ENCODE peak calls at places on chromosomes 1 and 21, in nine cellular contexts. T is HCT116; V is IMR-90; F is CD8-positive, alpha-beta T cell; E is fibroblast of lung; Y is GM23338; H is H1; A is cardiac muscle cell; G is body of pancreas. P is an unnamed sample. For H3K4me1, the result is how much of the 10 kb centered on the place peaks cover.

GRCh38 chr1:227942716-227943261 is 4.9 kb downstream of the WNT9A start:
- DNase-seq in Y (no peak), E (no peak), A (no peak), G (peak), V (no peak), T (no peak), H (no peak), F (no peak), P (peak)

GRCh38 chr1:66737836-66738235 is 14.4 kb upstream of the DYNLT5 start:
- DNase-seq in F (no peak), T (no peak), E (no peak), V (no peak), A (no peak), Y (no peak), G (no peak), H (no peak), P (no peak)

GRCh38 chr21:35988396-35989140 is 71.8 kb downstream of the SETD4 start:
- DNase-seq in T (no peak), G (no peak), F (no peak), A (no peak), V (no peak), Y (no peak), E (no peak), H (no peak), P (no peak)

GRCh38 chr1:201603613-201604232 is 64.8 kb downstream of the NAV1 start:
- DNase-seq in H (no peak), F (no peak), A (no peak), T (no peak), Y (no peak), E (no peak), V (peak), G (no peak), P (no peak)

GRCh38 chr1:186899577-186899976 is 70.8 kb downstream of the PLA2G4A start:
- DNase-seq in H (no peak), F (no peak), E (no peak), G (no peak), V (no peak), A (no peak), Y (no peak), T (no peak), P (no peak)

GRCh38 chr1:207959141-207959825 is 48.4 kb upstream of the CD34 start:
- DNase-seq in Y (peak), H (no peak), V (peak), A (peak), E (peak), T (no peak), G (peak), F (no peak), P (peak)

GRCh38 chr1:85267313-85267712 is 7.9 kb upstream of the C1orf52 start:
- DNase-seq in V (no peak), H (no peak), Y (no peak), T (no peak), F (no peak), G (no peak), A (no peak), E (no peak), P (no peak)

GRCh38 chr1:117566556-117566955 is 39.3 kb upstream of the TENT5C start:
- DNase-seq in E (no peak), T (no peak), G (no peak), V (no peak), H (no peak), Y (no peak), F (no peak), A (no peak), P (no peak)

GRCh38 chr1:171486048-171486519 is 754 bp downstream of the PRRC2C start:
- DNase-seq in H (no peak), T (peak), V (peak), E (peak), F (peak), G (peak), A (peak), Y (peak), P (peak)

GRCh38 chr1:154115180-154115579 is 39.7 kb downstream of the NUP210L start:
- DNase-seq in E (peak), T (no peak), V (no peak), H (no peak), F (no peak), Y (peak), A (no peak), G (no peak), P (no peak)

GRCh38 chr1:15684468-15685283 is 556 bp downstream of the PLEKHM2 start:
- DNase-seq in T (no peak), H (no peak), V (no peak), E (peak), F (peak), G (peak), A (peak), Y (peak), P (no peak)

GRCh38 chr1:228792601-228793000 is 57.3 kb downstream of the RHOU start:
- DNase-seq in F (no peak), A (peak), Y (no peak), V (no peak), T (no peak), E (no peak), H (no peak), G (no peak), P (no peak)

GRCh38 chr1:7334475-7335035 is 436.5 kb upstream of the VAMP3 start:
- DNase-seq in V (peak), Y (peak), E (peak), T (no peak), H (no peak), G (no peak), A (no peak), F (no peak), P (no peak)

GRCh38 chr1:157734328-157734727 is 33.8 kb upstream of the FCRL3 start:
- DNase-seq in H (no peak), E (no peak), V (no peak), A (peak), F (no peak), Y (no peak), T (no peak), G (no peak), P (no peak)

GRCh38 chr1:194062962-194063361 is 876.5 kb upstream of the B3GALT2 start:
- DNase-seq in G (no peak), Y (no peak), E (no peak), T (no peak), H (no peak), F (no peak), V (no peak), A (no peak), P (no peak)

GRCh38 chr1:186374313-186375151 is 521 bp downstream of the TPR start:
- DNase-seq in Y (peak), H (no peak), F (peak), V (peak), E (peak), G (peak), A (peak), T (peak), P (no peak)

GRCh38 chr1:5109652-5110051 is 455.2 kb downstream of the AJAP1 start:
- DNase-seq in T (no peak), A (no peak), E (no peak), V (no peak), F (no peak), Y (no peak), H (no peak), G (no peak), P (no peak)

GRCh38 chr1:61568460-61569211 is 156.3 kb downstream of the TM2D1 start:
- DNase-seq in F (no peak), E (no peak), T (no peak), V (no peak), A (no peak), G (no peak), Y (no peak), H (no peak), P (no peak)

GRCh38 chr1:107171378-107171777 is 30.5 kb downstream of the NTNG1 start:
- DNase-seq in E (no peak), T (no peak), G (no peak), F (no peak), H (no peak), A (no peak), Y (no peak), V (no peak), P (no peak)

GRCh38 chr1:247646867-247647266 is 32.7 kb downstream of the OR13G1 start:
- DNase-seq in H (no peak), E (no peak), T (no peak), V (no peak), A (no peak), Y (no peak), F (no peak), G (no peak), P (no peak)

GRCh38 chr1:236451796-236452373 is 57.8 kb downstream of the EDARADD start:
- DNase-seq in T (peak), Y (peak), A (peak), F (peak), E (no peak), V (no peak), H (peak), G (peak), P (no peak)

GRCh38 chr1:188689542-188689941 is 1788.1 kb downstream of the BRINP3 start:
- DNase-seq in A (no peak), F (no peak), E (no peak), Y (peak), H (no peak), G (no peak), V (peak), T (peak), P (no peak)

GRCh38 chr1:1213153-1213918 is 617 bp downstream of the TNFRSF4 start:
- DNase-seq in Y (no peak), E (no peak), F (peak), T (no peak), A (no peak), H (no peak), G (no peak), V (no peak), P (no peak)

GRCh38 chr1:11178021-11179015 is 10.8 kb upstream of the ANGPTL7 start:
- DNase-seq in T (no peak), F (no peak), A (peak), G (no peak), Y (peak), E (peak), V (peak), H (no peak), P (no peak)

GRCh38 chr1:108051625-108052382 is 86.8 kb upstream of the VAV3 start:
- DNase-seq in E (no peak), G (no peak), A (peak), T (no peak), Y (peak), V (no peak), F (no peak), H (no peak), P (no peak)

GRCh38 chr1:225437710-225438437 is 10.0 kb upstream of the LBR start:
- DNase-seq in T (peak), G (no peak), Y (peak), F (no peak), V (peak), H (no peak), A (no peak), E (peak), P (no peak)

GRCh38 chr1:43547538-43548072 is 16.9 kb downstream of the PTPRF start:
- DNase-seq in T (no peak), F (no peak), V (no peak), A (peak), G (no peak), Y (no peak), H (no peak), E (no peak), P (no peak)

GRCh38 chr1:174534789-174535188 is 87.0 kb downstream of the GPR52 start:
- DNase-seq in V (peak), E (peak), H (no peak), G (no peak), T (no peak), F (no peak), A (no peak), Y (no peak), P (no peak)

GRCh38 chr1:21156019-21156418 is 20.7 kb downstream of the EIF4G3 start:
- DNase-seq in G (no peak), E (no peak), Y (no peak), T (no peak), V (no peak), A (no peak), F (no peak), H (no peak), P (no peak)

GRCh38 chr1:77762072-77762476 is 2.4 kb upstream of the USP33 start:
- DNase-seq in V (peak), G (no peak), A (no peak), F (no peak), T (peak), Y (no peak), E (peak), H (no peak), P (no peak)

GRCh38 chr1:113508364-113509164 is 118.2 kb downstream of the MAGI3 start:
- DNase-seq in T (no peak), F (no peak), A (peak), V (no peak), G (no peak), Y (no peak), H (no peak), E (no peak), P (no peak)

GRCh38 chr1:169694304-169694703 is 17.1 kb downstream of the SELL start:
- DNase-seq in V (no peak), T (no peak), F (peak), Y (peak), H (no peak), A (no peak), E (no peak), G (no peak), P (no peak)
- TF ChIP-seq CTCF in V (no peak), T (no peak), F (peak), Y (peak), H (no peak), A (no peak), E (no peak), G (no peak), P (no peak)

GRCh38 chr1:182754915-182755314 is 34.7 kb upstream of the NPL start:
- DNase-seq in G (no peak), T (no peak), H (no peak), Y (no peak), F (no peak), V (no peak), E (no peak), A (no peak), P (no peak)
- H3K27ac ChIP-seq in G (no peak), T (no peak), H (no peak), Y (no peak), F (no peak), V (no peak), E (no peak), A (no peak), P (no peak)

GRCh38 chr1:22297999-22298398 is 153.7 kb upstream of the ZBTB40 start:
- DNase-seq in A (no peak), V (no peak), G (no peak), T (no peak), E (no peak), F (no peak), Y (no peak), H (no peak), P (no peak)

GRCh38 chr1:22295396-22295795 is 152.5 kb upstream of the WNT4 start:
- DNase-seq in G (no peak), H (no peak), A (no peak), E (no peak), Y (no peak), V (no peak), F (no peak), T (no peak), P (no peak)

GRCh38 chr1:22291926-22292788 is 149.3 kb upstream of the WNT4 start:
- DNase-seq in G (no peak), E (no peak), T (no peak), A (no peak), H (no peak), V (no peak), F (no peak), Y (no peak), P (no peak)

GRCh38 chr1:22296701-22297591 is 154.0 kb upstream of the WNT4 start:
- DNase-seq in H (no peak), G (no peak), V (no peak), E (no peak), A (no peak), F (no peak), Y (no peak), T (no peak), P (no peak)

GRCh38 chr1:22295856-22296255 is 153.0 kb upstream of the WNT4 start:
- DNase-seq in Y (no peak), A (no peak), H (no peak), G (no peak), E (no peak), T (no peak), V (no peak), F (no peak), P (no peak)
- H3K4me1 ChIP-seq in Y (under half), A (under half), H (under half), G (under half), E (under half), T (under half), V (under half), F (under half), P (under half)

GRCh38 chr1:2556277-2557145 is at the start of gene TNFRSF14:
- DNase-seq in V (peak), H (no peak), T (no peak), Y (no peak), F (peak), G (peak), E (peak), A (peak), P (no peak)
- TF ChIP-seq CTCF in V (peak), H (no peak), T (no peak), Y (no peak), F (peak), G (no peak), E (peak), A (peak), P (peak)

DNA sequence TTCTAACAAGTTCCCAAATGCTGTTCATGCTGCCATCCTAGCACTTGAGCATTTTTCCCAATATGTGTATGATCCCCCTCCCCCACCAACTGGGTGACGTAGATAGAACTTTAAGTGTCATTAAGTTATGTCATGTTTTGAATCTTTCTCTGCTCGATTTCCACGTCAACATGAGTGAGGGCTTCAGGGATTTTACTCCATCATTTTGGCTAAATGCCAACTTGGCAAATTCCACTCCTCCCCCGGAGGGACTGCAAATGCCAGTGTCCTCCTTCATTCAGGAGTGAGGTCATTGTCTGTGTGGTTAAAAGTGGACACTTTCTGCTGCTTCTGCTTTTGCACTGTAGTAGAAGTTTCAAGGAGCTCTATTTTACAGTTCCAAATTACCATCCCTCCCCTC is 201.7 kb downstream of the FGGY start:
- DNase-seq in V (no peak), Y (no peak), F (no peak), G (no peak), H (no peak), E (peak), A (no peak), T (no peak), P (peak)
- H3K27ac ChIP-seq in V (no peak), Y (no peak), F (no peak), G (no peak), H (no peak), E (no peak), A (no peak), T (no peak), P (no peak)

P was measured in tibial nerve.